ENCODE peak calls at places on chromosomes 4 and X, in four cellular contexts. Y is H9, H is IMR-90, V is neuronal stem cell. M is an unnamed sample.

GRCh38 chr4:108172231-108172779 is 3.6 kb upstream of the LEF1 start:
- DNase-seq in Y (peak), H (no peak), V (peak), M (peak)

GRCh38 chr4:8188743-8189550 is 10.1 kb upstream of the SH3TC1 start:
- DNase-seq in Y (no peak), H (no peak), V (no peak), M (no peak)

GRCh38 chr4:184280591-184281071 is 63.0 kb upstream of the ENPP6 start:
- DNase-seq in Y (peak), H (no peak), V (no peak), M (no peak)

GRCh38 chr4:84474107-84474506 is 25.0 kb downstream of the NKX6-1 start:
- DNase-seq in Y (no peak), H (no peak), V (no peak), M (no peak)

GRCh38 chr4:113790478-113790877 is 28.9 kb upstream of the CAMK2D start:
- DNase-seq in Y (no peak), H (no peak), V (no peak), M (no peak)

GRCh38 chr4:10151182-10151581 is 34.6 kb upstream of the WDR1 start:
- DNase-seq in Y (no peak), H (no peak), V (no peak), M (no peak)

GRCh38 chr4:122005064-122005755 is 53.4 kb upstream of the TRPC3 start:
- DNase-seq in Y (no peak), H (peak), V (no peak), M (no peak)

GRCh38 chr4:82213485-82214162 is 160.2 kb downstream of the HNRNPD start:
- DNase-seq in Y (no peak), H (no peak), V (no peak), M (no peak)

GRCh38 chrX:54602563-54602962 is 72.5 kb downstream of the GNL3L start:
- DNase-seq in Y (no peak), H (no peak), V (no peak), M (no peak)

GRCh38 chr4:112853662-112854256 is 195.7 kb upstream of the ANK2 start:
- DNase-seq in Y (no peak), H (no peak), V (no peak), M (no peak)

GRCh38 chrX:65581661-65582339 is 47.2 kb upstream of the LAS1L start:
- DNase-seq in Y (peak), H (peak), V (peak), M (peak)

GRCh38 chr4:34170941-34171340 is 2073.4 kb downstream of the ARAP2 start:
- DNase-seq in Y (no peak), H (peak), V (no peak), M (no peak)

GRCh38 chrX:120664081-120664480 is 34.2 kb upstream of the C1GALT1C1 start:
- DNase-seq in Y (no peak), H (peak), V (no peak), M (no peak)

GRCh38 chrX:2572740-2573139 is 72.0 kb upstream of the DHRSX start:
- DNase-seq in Y (no peak), H (no peak), V (no peak), M (no peak)

GRCh38 chrX:9785944-9786741 is at the start of gene SHROOM2:
- DNase-seq in Y (no peak), H (no peak), V (no peak), M (peak)

GRCh38 chrX:46117234-46117633 is 428.0 kb downstream of the ZNF674 start:
- DNase-seq in Y (no peak), H (no peak), V (no peak), M (no peak)

GRCh38 chrX:136065044-136065671 is 79.9 kb downstream of the SLC9A6 start:
- DNase-seq in Y (no peak), H (peak), V (no peak), M (no peak)

GRCh38 chr4:95362906-95363578 is 185.7 kb downstream of the UNC5C start:
- DNase-seq in Y (peak), H (peak), V (no peak), M (peak)

GRCh38 chrX:138127314-138127713 is 561.4 kb downstream of the ZIC3 start:
- DNase-seq in Y (no peak), H (no peak), V (no peak), M (no peak)

GRCh38 chrX:114065612-114066178 is 518.2 kb upstream of the HTR2C start:
- DNase-seq in Y (no peak), H (no peak), V (no peak), M (no peak)

GRCh38 chr4:99100876-99101275 is 12.3 kb upstream of the ADH5 start:
- DNase-seq in Y (no peak), H (no peak), V (no peak), M (no peak)

GRCh38 chrX:79195027-79195426 is 50.5 kb downstream of the GPR174 start:
- DNase-seq in Y (no peak), H (no peak), V (no peak), M (no peak)

GRCh38 chr4:109672173-109672572 is 31.1 kb downstream of the CASP6 start:
- DNase-seq in Y (no peak), H (no peak), V (no peak), M (no peak)

GRCh38 chr4:80484707-80485106 is 149.2 kb downstream of the CFAP299 start:
- DNase-seq in Y (no peak), H (peak), V (no peak), M (no peak)

GRCh38 chr4:56283394-56283793 is 103.9 kb downstream of the AASDH start:
- DNase-seq in Y (no peak), H (no peak), V (no peak), M (no peak)

GRCh38 chrX:42519666-42520231 is 258.2 kb downstream of the PPP1R2C start:
- DNase-seq in Y (no peak), H (peak), V (no peak), M (no peak)

GRCh38 chrX:136953867-136954787 is 73.6 kb upstream of the RBMX start:
- DNase-seq in Y (peak), H (peak), V (peak), M (peak)

GRCh38 chr4:80221161-80221560 is 23.9 kb downstream of the PRDM8 start:
- DNase-seq in Y (no peak), H (peak), V (no peak), M (no peak)

GRCh38 chrX:74133156-74133796 is 170.7 kb upstream of the ZCCHC13 start:
- DNase-seq in Y (no peak), H (peak), V (peak), M (no peak)

GRCh38 chr4:65069177-65069576 is 601.1 kb downstream of the EPHA5 start:
- DNase-seq in Y (no peak), H (no peak), V (no peak), M (no peak)

GRCh38 chr4:151045907-151046306 is 30.8 kb upstream of the LRBA start:
- DNase-seq in Y (peak), H (no peak), V (no peak), M (no peak)

GRCh38 chr4:38154251-38154650 is 194.1 kb downstream of the PTTG2 start:
- DNase-seq in Y (no peak), H (peak), V (no peak), M (no peak)

GRCh38 chr4:143626134-143626859 is 74.2 kb downstream of the FREM3 start:
- DNase-seq in Y (no peak), H (no peak), V (no peak), M (no peak)

GRCh38 chr4:139943277-139943676 is 210.7 kb downstream of the MAML3 start:
- DNase-seq in Y (no peak), H (no peak), V (peak), M (peak)

GRCh38 chr4:73080789-73081188 is 11.3 kb upstream of the COX18 start:
- DNase-seq in Y (no peak), H (no peak), V (no peak), M (no peak)

GRCh38 chr4:149140841-149141240 is 674.8 kb downstream of the IQCM start:
- DNase-seq in Y (no peak), H (peak), V (no peak), M (no peak)

GRCh38 chrX:68396953-68397352 is 36.3 kb downstream of the OPHN1 start:
- DNase-seq in Y (no peak), H (peak), V (no peak), M (no peak)

GRCh38 chr4:22877653-22878052 is 184.9 kb downstream of the GBA3 start:
- DNase-seq in Y (no peak), H (no peak), V (no peak), M (no peak)

GRCh38 chr4:119210760-119211159 is 1.8 kb upstream of the USP53 start:
- DNase-seq in Y (no peak), H (peak), V (no peak), M (no peak)
- H3K18ac ChIP-seq in Y (no peak), H (no peak), V (no peak), M (no peak)

GRCh38 chrX:40542208-40542607 is 38.6 kb upstream of the ATP6AP2 start:
- DNase-seq in Y (no peak), H (no peak), V (no peak), M (no peak)

GRCh38 chrX:40542972-40543371 is 37.8 kb upstream of the ATP6AP2 start:
- DNase-seq in Y (no peak), H (no peak), V (no peak), M (no peak)

GRCh38 chrX:40546870-40547269 is 33.9 kb upstream of the ATP6AP2 start:
- DNase-seq in Y (no peak), H (no peak), V (no peak), M (no peak)

GRCh38 chrX:40544343-40545250 is 36.2 kb upstream of the ATP6AP2 start:
- DNase-seq in Y (no peak), H (peak), V (no peak), M (no peak)

GRCh38 chrX:40543661-40544328 is 37.0 kb upstream of the ATP6AP2 start:
- DNase-seq in Y (no peak), H (peak), V (peak), M (no peak)
- H3K14ac ChIP-seq in Y (no peak), H (no peak), V (no peak), M (no peak)

GRCh38 chr4:174213734-174214101 is 69.7 kb downstream of the FBXO8 start:
- DNase-seq in Y (no peak), H (no peak), V (peak), M (no peak)
- H3K18ac ChIP-seq in Y (no peak), H (no peak), V (no peak), M (no peak)

GRCh38 chrX:40844476-40844875 is 109.1 kb upstream of the MED14 start:
- DNase-seq in Y (no peak), H (peak), V (no peak), M (no peak)
- H3K14ac ChIP-seq in Y (no peak), H (peak), V (no peak), M (no peak)

DNA sequence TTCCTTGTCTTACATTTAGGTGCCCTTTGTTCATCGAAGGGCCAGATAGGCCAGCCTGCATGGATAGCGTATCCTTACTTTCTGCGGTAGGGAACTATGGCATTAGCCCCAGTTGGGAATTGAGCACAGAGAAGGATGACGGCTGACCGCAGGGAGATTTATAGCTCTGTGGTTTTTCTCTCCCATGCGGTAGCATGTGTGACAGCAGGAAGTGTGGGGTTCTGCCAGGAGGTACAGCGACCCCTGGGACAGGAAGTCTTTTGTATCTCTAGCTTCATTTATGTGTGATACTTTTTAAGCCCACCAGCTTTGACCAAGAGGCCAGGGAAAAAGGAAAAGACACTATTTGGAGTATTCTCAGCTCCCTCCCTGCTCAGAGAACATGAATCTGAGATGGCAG is 33.1 kb downstream of the GAB3 start:
- DNase-seq in Y (no peak), H (peak), V (no peak), M (no peak)
- H3K18ac ChIP-seq in Y (no peak), H (no peak), V (no peak), M (no peak)

GRCh38 chr4:168678751-168679366 is 182.0 kb downstream of the PALLD start:
- DNase-seq in Y (no peak), H (no peak), V (no peak), M (no peak)

GRCh38 chr4:168677063-168677462 is 180.2 kb downstream of the PALLD start:
- DNase-seq in Y (no peak), H (no peak), V (no peak), M (no peak)

GRCh38 chr4:168674869-168675268 is 178.0 kb downstream of the PALLD start:
- DNase-seq in Y (no peak), H (peak), V (no peak), M (no peak)

GRCh38 chr4:168679397-168680176 is 182.7 kb downstream of the PALLD start:
- DNase-seq in Y (no peak), H (peak), V (no peak), M (no peak)

DNA sequence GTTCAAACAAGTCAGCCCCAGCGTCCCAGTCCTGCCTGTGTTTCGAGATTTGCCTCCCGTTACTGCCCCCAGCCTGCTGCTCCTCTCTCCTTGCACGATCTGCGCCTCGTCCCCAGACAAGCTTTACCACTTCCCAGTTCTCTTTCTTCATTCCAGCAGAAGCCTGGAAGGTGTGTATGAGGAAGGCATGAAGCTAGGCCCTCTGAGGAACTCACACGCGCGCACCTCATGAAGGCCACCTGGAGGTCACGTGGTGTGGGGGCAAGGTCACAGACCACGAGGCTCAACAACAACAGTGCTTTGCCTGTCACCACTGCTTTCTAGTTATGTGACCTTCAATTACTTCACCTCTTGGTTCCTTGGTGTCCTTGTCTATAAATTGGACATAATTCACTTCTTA is 181.0 kb downstream of the PALLD start:
- DNase-seq in Y (no peak), H (no peak), V (no peak), M (no peak)
- H3K14ac ChIP-seq in Y (peak), H (no peak), V (no peak), M (no peak)

GRCh38 chr4:54224960-54225670 is 4.0 kb upstream of the PDGFRA start:
- DNase-seq in Y (no peak), H (no peak), V (peak), M (peak)
- H3K18ac ChIP-seq in Y (no peak), H (peak), V (no peak), M (peak)

M was measured in H1.